ENCODE peak calls at places on chromosomes 6 and 20, in eight cellular contexts. I is uterus, P is H1, T is epithelial cell of esophagus, F is choroid plexus epithelial cell, Z is Peyer's patch, Q is A549, D is coronary artery. U is an unnamed sample.

GRCh38 chr6:168248148-168248620 is 71.4 kb downstream of the DACT2 start:
- DNase-seq in I (no peak), P (no peak), T (no peak), F (peak; percentile 7), Z (no peak), Q (no peak), D (no peak), U (no peak)

GRCh38 chr6:26270903-26271639 is 93.9 kb upstream of the BTN3A2 start:
- DNase-seq in I (peak; percentile 49), P (no peak), T (peak; percentile 89), F (peak; percentile 93), Z (peak; percentile 77), Q (no peak), D (peak; percentile 77), U (peak; percentile 93)

GRCh38 chr6:125066964-125067363 is 86.6 kb upstream of the TPD52L1 start:
- DNase-seq in I (no peak), P (no peak), T (peak; percentile 55), F (peak; percentile 80), Z (no peak), Q (no peak), D (no peak), U (no peak)

GRCh38 chr6:157020398-157021266 is 243.5 kb downstream of the ARID1B start:
- DNase-seq in I (no peak), P (no peak), T (peak; percentile 54), F (peak; percentile 67), Z (no peak), Q (peak; percentile 52), D (no peak), U (peak; percentile 65)

GRCh38 chr20:59207742-59208357 is 44.2 kb downstream of the ZNF831 start:
- DNase-seq in I (no peak), P (peak; percentile 54), T (peak; percentile 25), F (peak; percentile 2), Z (peak; percentile 74), Q (peak; percentile 28), D (no peak), U (no peak)

GRCh38 chr20:21522479-21523397 is 8.9 kb upstream of the NKX2-2 start:
- DNase-seq in I (no peak), P (no peak), T (no peak), F (no peak), Z (peak; percentile 60), Q (no peak), D (peak; percentile 55), U (no peak)

GRCh38 chr6:3394671-3395070 is 62.2 kb downstream of the SLC22A23 start:
- DNase-seq in I (no peak), P (no peak), T (no peak), F (no peak), Z (no peak), Q (no peak), D (no peak), U (no peak)

GRCh38 chr20:10618611-10619245 is 55.1 kb downstream of the JAG1 start:
- DNase-seq in I (no peak), P (no peak), T (peak; percentile 63), F (no peak), Z (no peak), Q (no peak), D (no peak), U (peak; percentile 62)

GRCh38 chr6:121573466-121573865 is 138.0 kb downstream of the GJA1 start:
- DNase-seq in I (no peak), P (no peak), T (no peak), F (peak; percentile 33), Z (no peak), Q (no peak), D (no peak), U (peak; percentile 65)

GRCh38 chr6:17460862-17461261 is 67.5 kb downstream of the CAP2 start:
- DNase-seq in I (no peak), P (no peak), T (no peak), F (no peak), Z (no peak), Q (no peak), D (no peak), U (no peak)

GRCh38 chr20:588932-589672 is 21.0 kb downstream of the TCF15 start:
- DNase-seq in I (no peak), P (no peak), T (no peak), F (no peak), Z (no peak), Q (no peak), D (no peak), U (no peak)

GRCh38 chr6:22622390-22622789 is 53.0 kb downstream of the HDGFL1 start:
- DNase-seq in I (no peak), P (no peak), T (no peak), F (no peak), Z (no peak), Q (no peak), D (no peak), U (no peak)

GRCh38 chr20:41145821-41146620 is 8.7 kb downstream of the PLCG1 start:
- DNase-seq in I (no peak), P (no peak), T (no peak), F (no peak), Z (no peak), Q (no peak), D (no peak), U (peak; percentile 58)

GRCh38 chr20:37939701-37940151 is 36.8 kb downstream of the VSTM2L start:
- DNase-seq in I (no peak), P (no peak), T (no peak), F (no peak), Z (no peak), Q (no peak), D (no peak), U (no peak)

GRCh38 chr20:31840906-31841816 is 4.2 kb downstream of the FOXS1 start:
- DNase-seq in I (no peak), P (no peak), T (no peak), F (no peak), Z (no peak), Q (no peak), D (no peak), U (peak; percentile 59)

GRCh38 chr6:38773338-38773737 is 58.2 kb downstream of the DNAH8 start:
- DNase-seq in I (no peak), P (no peak), T (peak; percentile 74), F (no peak), Z (no peak), Q (no peak), D (no peak), U (no peak)

GRCh38 chr20:35232575-35232974 is 6.1 kb downstream of the MMP24 start:
- DNase-seq in I (no peak), P (no peak), T (no peak), F (peak; percentile 45), Z (no peak), Q (no peak), D (no peak), U (peak; percentile 67)

GRCh38 chr6:26401987-26402658 is at the start of gene BTN3A1:
- DNase-seq in I (peak; percentile 60), P (no peak), T (peak; percentile 69), F (peak; percentile 79), Z (peak; percentile 76), Q (peak; percentile 66), D (peak; percentile 79), U (peak; percentile 79)

GRCh38 chr6:7129360-7129759 is 21.6 kb downstream of the RREB1 start:
- DNase-seq in I (no peak), P (no peak), T (peak; percentile 89), F (no peak), Z (no peak), Q (no peak), D (no peak), U (no peak)

GRCh38 chr20:58550661-58551060 is 35.5 kb upstream of the APCDD1L start:
- DNase-seq in I (no peak), P (no peak), T (no peak), F (peak; percentile 96), Z (no peak), Q (no peak), D (peak; percentile 54), U (peak; percentile 92)

GRCh38 chr20:45109634-45110033 is 5.3 kb downstream of the WFDC5 start:
- DNase-seq in I (no peak), P (no peak), T (no peak), F (no peak), Z (no peak), Q (no peak), D (no peak), U (no peak)

GRCh38 chr20:38286586-38287502 is 17.1 kb upstream of the BPI start:
- DNase-seq in I (no peak), P (no peak), T (no peak), F (peak; percentile 95), Z (no peak), Q (no peak), D (peak; percentile 26), U (no peak)

GRCh38 chr6:98871057-98871456 is 36.7 kb downstream of the POU3F2 start:
- DNase-seq in I (no peak), P (no peak), T (peak; percentile 79), F (peak; percentile 68), Z (no peak), Q (no peak), D (no peak), U (peak; percentile 28)

GRCh38 chr20:49865559-49865958 is 49.8 kb downstream of the SPATA2 start:
- DNase-seq in I (no peak), P (no peak), T (no peak), F (no peak), Z (no peak), Q (no peak), D (peak; percentile 60), U (peak; percentile 55)

GRCh38 chr20:35306931-35307517 is 14.8 kb upstream of the FAM83C start:
- DNase-seq in I (no peak), P (no peak), T (peak; percentile 76), F (peak; percentile 86), Z (peak; percentile 65), Q (peak; percentile 91), D (no peak), U (peak; percentile 73)

GRCh38 chr20:35269055-35269781 is 8.7 kb downstream of the MMP24OS start:
- DNase-seq in I (peak; percentile 62), P (no peak), T (peak; percentile 63), F (peak; percentile 76), Z (peak; percentile 80), Q (peak; percentile 76), D (no peak), U (peak; percentile 64)

GRCh38 chr6:32886674-32887383 is 32.8 kb downstream of the PSMB9 start:
- DNase-seq in I (no peak), P (no peak), T (peak; percentile 67), F (peak; percentile 86), Z (no peak), Q (no peak), D (no peak), U (peak; percentile 79)

GRCh38 chr20:53579266-53579580 is 14.4 kb downstream of the ZNF217 start:
- DNase-seq in I (no peak), P (no peak), T (no peak), F (no peak), Z (no peak), Q (no peak), D (no peak), U (no peak)
- H3K4me3 ChIP-seq in I (no peak overlapping the region), P (no peak overlapping the region), T (no peak overlapping the region), F (no peak overlapping the region), Z (peak overlapping the region; percentile 31), Q (peak overlapping the region; percentile 21), D (peak overlapping the region; percentile 45), U (peak overlapping the region; percentile 36)

GRCh38 chr6:90369024-90369519 is 72.4 kb upstream of the BACH2 start:
- DNase-seq in I (peak; percentile 68), P (peak; percentile 27), T (peak; percentile 100), F (peak; percentile 100), Z (no peak), Q (peak; percentile 62), D (peak; percentile 84), U (peak; percentile 100)
- TF ChIP-seq CTCF in I (no peak), P (no peak), T (no peak), F (peak; percentile 10), Z (no peak), Q (no peak), D (no peak), U (no peak)

GRCh38 chr6:161829186-161829794 is 555.4 kb upstream of the AGPAT4 start:
- DNase-seq in I (no peak), P (no peak), T (no peak), F (no peak), Z (no peak), Q (no peak), D (no peak), U (no peak)
- H3K4me3 ChIP-seq in I (no peak overlapping the region), P (no peak overlapping the region), T (no peak overlapping the region), F (no peak overlapping the region), Z (no peak overlapping the region), Q (no peak overlapping the region), D (no peak overlapping the region), U (no peak overlapping the region)

GRCh38 chr20:4871486-4871885 is 129.8 kb downstream of the SLC23A2 start:
- DNase-seq in I (no peak), P (no peak), T (no peak), F (no peak), Z (no peak), Q (no peak), D (no peak), U (no peak)
- TF ChIP-seq CTCF in I (no peak), P (no peak), T (no peak), F (no peak), Z (no peak), Q (no peak), D (no peak), U (no peak)

U was measured in fibroblast of the aortic adventitia.